ENCODE peak calls at places on chromosomes 12 and 14, in seven cellular contexts. W is mesendoderm, Z is H9, M is neuronal stem cell, O is mesenchymal stem cell, I is IMR-90, N is trophoblast cell. C is an unnamed sample.

GRCh38 chr12:104514127-104514810 is 57.5 kb downstream of the CHST11 start:
- DNase-seq in W (no peak), Z (no peak), M (no peak), O (no peak), I (no peak), N (no peak), C (no peak)

GRCh38 chr14:23114669-23115491 is 4.2 kb downstream of the CEBPE start:
- DNase-seq in W (no peak), Z (no peak), M (no peak), O (peak), I (peak), N (peak), C (no peak)

GRCh38 chr14:54676822-54677708 is 110.1 kb downstream of the SAMD4A start:
- DNase-seq in W (peak), Z (peak), M (peak), O (peak), I (peak), N (peak), C (no peak)

GRCh38 chr12:95553202-95553943 is 2.1 kb upstream of the USP44 start:
- DNase-seq in W (no peak), Z (no peak), M (no peak), O (no peak), I (no peak), N (no peak), C (no peak)

GRCh38 chr12:93243689-93244513 is 133.8 kb upstream of the NUDT4 start:
- DNase-seq in W (no peak), Z (no peak), M (no peak), O (peak), I (peak), N (peak), C (no peak)

GRCh38 chr12:115213538-115213961 is 529.6 kb upstream of the TBX3 start:
- DNase-seq in W (peak), Z (peak), M (no peak), O (no peak), I (no peak), N (no peak), C (no peak)

GRCh38 chr14:103078420-103078749 is 5.6 kb upstream of the LBHD2 start:
- DNase-seq in W (peak), Z (peak), M (peak), O (peak), I (peak), N (peak), C (peak)

GRCh38 chr12:19032826-19033225 is 96.7 kb upstream of the PLEKHA5 start:
- DNase-seq in W (no peak), Z (no peak), M (no peak), O (no peak), I (no peak), N (no peak), C (no peak)

GRCh38 chr14:89336338-89336737 is 80.7 kb downstream of the FOXN3 start:
- DNase-seq in W (peak), Z (no peak), M (no peak), O (no peak), I (no peak), N (no peak), C (no peak)

GRCh38 chr12:122079532-122080081 is 1.1 kb downstream of the MLXIP start:
- DNase-seq in W (peak), Z (no peak), M (no peak), O (no peak), I (no peak), N (no peak), C (no peak)

GRCh38 chr12:4245446-4245845 is 28.1 kb upstream of the CCND2 start:
- DNase-seq in W (no peak), Z (no peak), M (no peak), O (no peak), I (no peak), N (no peak), C (no peak)

GRCh38 chr14:37203423-37203822 is 5.7 kb downstream of the MIPOL1 start:
- DNase-seq in W (no peak), Z (no peak), M (no peak), O (no peak), I (no peak), N (no peak), C (no peak)

GRCh38 chr12:70795608-70796007 is 124.9 kb downstream of the PTPRR start:
- DNase-seq in W (no peak), Z (no peak), M (no peak), O (no peak), I (no peak), N (no peak), C (no peak)

GRCh38 chr12:81896771-81897170 is 137.6 kb upstream of the PPFIA2 start:
- DNase-seq in W (peak), Z (peak), M (no peak), O (peak), I (no peak), N (no peak), C (no peak)

GRCh38 chr12:117012189-117012805 is 86.9 kb downstream of the TESC start:
- DNase-seq in W (no peak), Z (no peak), M (no peak), O (peak), I (peak), N (no peak), C (no peak)

GRCh38 chr14:38786921-38787320 is 316.1 kb downstream of the SEC23A start:
- DNase-seq in W (no peak), Z (no peak), M (no peak), O (no peak), I (no peak), N (no peak), C (no peak)

GRCh38 chr14:30417121-30417520 is 141.8 kb upstream of the G2E3 start:
- DNase-seq in W (no peak), Z (no peak), M (no peak), O (no peak), I (no peak), N (peak), C (no peak)

GRCh38 chr12:79098530-79098929 is 234.0 kb downstream of the SYT1 start:
- DNase-seq in W (no peak), Z (no peak), M (no peak), O (no peak), I (no peak), N (no peak), C (no peak)

GRCh38 chr12:120903382-120903817 is 758 bp downstream of the SPPL3 start:
- DNase-seq in W (peak), Z (peak), M (peak), O (peak), I (peak), N (peak), C (no peak)

GRCh38 chr14:33676135-33676566 is 274.7 kb downstream of the EGLN3 start:
- DNase-seq in W (peak), Z (peak), M (peak), O (peak), I (no peak), N (peak), C (peak)

GRCh38 chr12:3036901-3037600 is 40.1 kb upstream of the TSPAN9 start:
- DNase-seq in W (no peak), Z (no peak), M (no peak), O (no peak), I (no peak), N (no peak), C (no peak)

GRCh38 chr12:118773956-118774723 is 207.2 kb upstream of the SRRM4 start:
- DNase-seq in W (peak), Z (peak), M (peak), O (no peak), I (no peak), N (no peak), C (peak)

GRCh38 chr12:1612196-1612595 is 16.8 kb upstream of the WNT5B start:
- DNase-seq in W (no peak), Z (no peak), M (no peak), O (no peak), I (no peak), N (no peak), C (no peak)

GRCh38 chr14:44453433-44454171 is 53.5 kb downstream of the FSCB start:
- DNase-seq in W (no peak), Z (no peak), M (no peak), O (no peak), I (no peak), N (no peak), C (no peak)

GRCh38 chr14:71414631-71415403 is 507.6 kb downstream of the PCNX1 start:
- DNase-seq in W (no peak), Z (no peak), M (no peak), O (peak), I (peak), N (no peak), C (no peak)

GRCh38 chr14:96881713-96882112 is 84.5 kb downstream of the VRK1 start:
- DNase-seq in W (no peak), Z (no peak), M (no peak), O (no peak), I (no peak), N (no peak), C (no peak)

GRCh38 chr12:44812062-44812461 is 64.1 kb downstream of the NELL2 start:
- DNase-seq in W (peak), Z (no peak), M (no peak), O (no peak), I (no peak), N (peak), C (no peak)

GRCh38 chr14:104295681-104296387 is 157.4 kb downstream of the KIF26A start:
- DNase-seq in W (no peak), Z (peak), M (no peak), O (no peak), I (no peak), N (no peak), C (no peak)

GRCh38 chr12:97556201-97556824 is 93.7 kb downstream of the RMST start:
- DNase-seq in W (peak), Z (no peak), M (no peak), O (peak), I (no peak), N (peak), C (no peak)

GRCh38 chr12:3944620-3945019 is 71.4 kb upstream of the PARP11 start:
- DNase-seq in W (peak), Z (peak), M (no peak), O (no peak), I (no peak), N (no peak), C (no peak)

GRCh38 chr12:49365542-49365941 is 1.7 kb upstream of the SPATS2 start:
- DNase-seq in W (no peak), Z (no peak), M (no peak), O (peak), I (peak), N (peak), C (no peak)

DNA sequence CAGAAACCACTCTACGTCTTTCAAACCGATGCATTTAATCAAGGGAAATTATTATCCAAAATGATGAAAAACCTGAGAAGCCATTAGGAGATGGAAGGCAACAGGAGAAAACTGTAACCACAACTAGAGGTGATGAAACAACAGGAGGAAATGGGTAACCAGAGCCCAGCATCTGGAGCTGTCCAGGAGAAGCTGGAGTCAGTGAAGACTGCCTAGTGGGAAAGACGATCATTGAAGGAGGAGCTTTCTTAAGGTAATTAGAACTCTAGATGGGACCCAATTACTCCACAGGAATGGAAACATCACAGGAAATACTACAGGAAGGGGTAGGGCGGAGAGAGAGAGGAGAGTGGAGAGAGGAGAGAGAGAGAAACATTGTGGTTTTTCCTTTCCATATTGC is 57.6 kb downstream of the RERG start:
- DNase-seq in W (peak), Z (no peak), M (no peak), O (peak), I (no peak), N (no peak), C (no peak)
- H3K18ac ChIP-seq in W (no peak), Z (no peak), M (no peak), O (no peak), I (no peak), N (no peak), C (no peak)

DNA sequence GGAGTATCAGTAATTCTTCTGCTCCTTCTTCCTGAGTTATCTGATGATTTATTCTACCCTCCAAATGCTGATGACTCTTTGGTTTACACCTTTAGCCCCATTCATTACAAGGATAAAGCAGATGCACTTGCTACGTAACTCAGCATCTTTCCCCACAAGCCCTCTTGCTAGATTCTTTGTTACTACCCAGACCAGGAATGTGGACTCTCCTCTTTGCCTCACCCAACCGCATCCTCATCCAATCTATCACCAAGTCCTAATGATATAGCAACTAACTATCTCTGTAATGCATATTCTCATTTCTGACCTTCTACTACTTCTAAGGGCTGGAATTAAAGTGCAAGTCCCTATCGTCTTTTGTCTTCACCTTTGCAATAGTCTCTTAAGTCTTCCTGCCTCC is 9.2 kb downstream of the KRT1 start:
- DNase-seq in W (no peak), Z (no peak), M (no peak), O (no peak), I (no peak), N (peak), C (no peak)
- H3K18ac ChIP-seq in W (no peak), Z (no peak), M (no peak), O (no peak), I (no peak), N (no peak), C (no peak)

GRCh38 chr12:6873094-6874006 is at the start of gene SPSB2:
- DNase-seq in W (peak), Z (peak), M (peak), O (peak), I (peak), N (peak), C (peak)
- H3K18ac ChIP-seq in W (peak), Z (no peak), M (peak), O (peak), I (peak), N (peak), C (peak)

DNA sequence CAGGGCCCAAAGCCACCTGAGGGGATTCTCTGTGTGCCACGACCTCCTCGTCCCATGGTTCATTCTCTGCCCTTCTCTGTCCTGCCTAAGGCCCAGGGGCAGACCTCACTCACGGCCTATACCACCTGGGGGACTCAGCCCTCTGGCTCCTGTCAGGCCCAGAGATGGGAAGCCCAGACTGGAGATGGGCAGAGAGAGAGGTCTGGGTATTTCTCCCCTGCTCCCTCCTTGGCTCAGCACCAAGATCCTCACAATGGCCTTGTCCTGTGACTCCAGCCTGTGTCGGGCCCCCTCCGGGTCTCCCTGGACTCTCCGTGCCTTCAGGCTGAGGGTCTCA is 46.9 kb upstream of the BCL11B start:
- DNase-seq in W (no peak), Z (no peak), M (no peak), O (no peak), I (no peak), N (no peak), C (no peak)
- H3K18ac ChIP-seq in W (no peak), Z (no peak), M (peak), O (no peak), I (no peak), N (no peak), C (peak)